ENCODE peak calls at places on chromosome 7, in eight cellular contexts. Q is NCI-H1417 treated with DMSO at 0.1 percent for 48 hours; Z is tibial artery; L is activated CD4-positive, alpha-beta T cell treated with anti-CD3 and anti-CD28 coated beads, Interleukin-2, amount 50 U/mL, for 4 hours; H is A549; E is pancreas; C is AG20443; S is stimulated activated CD4-positive, alpha-beta T cell treated with anti-CD3 and anti-CD28 coated beads, Interleukin-2, amount 100 ng/mL, for 24 hours. M is an unnamed sample.

GRCh38 chr7:45203947-45204445 is 46.4 kb downstream of the RAMP3 start:
- DNase-seq in Z (no peak), L (no peak), H (no peak), Q (no peak), E (no peak), S (no peak), C (peak), M (no peak)

GRCh38 chr7:124649397-124650029 is 116.1 kb downstream of the GPR37 start:
- DNase-seq in Q (no peak), C (no peak), S (no peak), L (no peak), Z (no peak), H (no peak), E (no peak), M (no peak)

GRCh38 chr7:151859111-151859947 is 17.6 kb downstream of the PRKAG2 start:
- DNase-seq in H (no peak), S (no peak), Z (no peak), C (no peak), L (no peak), E (peak), Q (no peak), M (no peak)

GRCh38 chr7:112238330-112238729 is 31.8 kb downstream of the ZNF277 start:
- DNase-seq in E (no peak), Z (no peak), Q (no peak), C (no peak), S (no peak), H (no peak), L (no peak), M (no peak)

GRCh38 chr7:159067870-159068787 is 76.5 kb downstream of the VIPR2 start:
- DNase-seq in Q (no peak), E (no peak), S (no peak), L (no peak), H (no peak), C (peak), Z (peak), M (peak)

GRCh38 chr7:139798221-139798620 is 20.4 kb upstream of the HIPK2 start:
- DNase-seq in L (no peak), C (no peak), E (no peak), Z (no peak), S (no peak), H (no peak), Q (no peak), M (peak)

GRCh38 chr7:106205621-106206222 is 79.1 kb downstream of the NAMPT start:
- DNase-seq in S (no peak), Q (no peak), E (no peak), Z (no peak), L (no peak), C (peak), H (no peak), M (no peak)

GRCh38 chr7:69652947-69653701 is 54.8 kb downstream of the AUTS2 start:
- DNase-seq in H (no peak), S (no peak), Z (no peak), Q (no peak), E (no peak), L (no peak), C (no peak), M (no peak)

M was measured in left colon.